ENCODE peak calls at places on chromosome 3, in five cellular contexts. C is OCI-LY7, X is hepatocyte, L is HCT116, K is neural progenitor cell. Q is an unnamed sample.

GRCh38 chr3:57068437-57069089 is 8.1 kb downstream of the SPATA12 start:
- DNase-seq in C (peak; percentile 98), X (peak; percentile 63), L (peak; percentile 81), K (peak; percentile 17), Q (peak; percentile 89)

GRCh38 chr3:89654031-89654430 is 546.6 kb downstream of the EPHA3 start:
- DNase-seq in C (no peak), X (no peak), L (no peak), K (no peak), Q (no peak)

GRCh38 chr3:152269423-152270144 is 855 bp downstream of the MBNL1 start:
- DNase-seq in C (peak; percentile 67), X (peak; percentile 78), L (no peak), K (peak; percentile 16), Q (peak; percentile 89)

GRCh38 chr3:122322095-122323075 is 2.7 kb upstream of the CSTA start:
- DNase-seq in C (no peak), X (no peak), L (no peak), K (no peak), Q (no peak)

GRCh38 chr3:96428097-96428496 is 386.3 kb upstream of the EPHA6 start:
- DNase-seq in C (no peak), X (no peak), L (no peak), K (no peak), Q (no peak)

GRCh38 chr3:37580237-37580636 is 281.4 kb upstream of the CTDSPL start:
- DNase-seq in C (no peak), X (peak; percentile 15), L (no peak), K (no peak), Q (peak; percentile 2)

GRCh38 chr3:4807381-4808280 is 171.6 kb upstream of the BHLHE40 start:
- DNase-seq in C (no peak), X (no peak), L (no peak), K (no peak), Q (no peak)

GRCh38 chr3:71102111-71103039 is 481.2 kb downstream of the FOXP1 start:
- DNase-seq in C (no peak), X (peak; percentile 44), L (no peak), K (no peak), Q (peak; percentile 96)

GRCh38 chr3:156551746-156552145 is 3.2 kb downstream of the SSR3 start:
- DNase-seq in C (no peak), X (no peak), L (no peak), K (no peak), Q (peak; percentile 91)

GRCh38 chr3:177468331-177468730 is 271.0 kb upstream of the TBL1XR1 start:
- DNase-seq in C (no peak), X (no peak), L (no peak), K (no peak), Q (peak; percentile 89)

GRCh38 chr3:177466076-177466475 is 268.8 kb upstream of the TBL1XR1 start:
- DNase-seq in C (no peak), X (no peak), L (no peak), K (no peak), Q (peak; percentile 42)

GRCh38 chr3:177468816-177469590 is 271.7 kb upstream of the TBL1XR1 start:
- DNase-seq in C (no peak), X (no peak), L (no peak), K (no peak), Q (peak; percentile 74)

GRCh38 chr3:177465243-177465642 is 268.0 kb upstream of the TBL1XR1 start:
- DNase-seq in C (no peak), X (no peak), L (no peak), K (no peak), Q (no peak)

DNA sequence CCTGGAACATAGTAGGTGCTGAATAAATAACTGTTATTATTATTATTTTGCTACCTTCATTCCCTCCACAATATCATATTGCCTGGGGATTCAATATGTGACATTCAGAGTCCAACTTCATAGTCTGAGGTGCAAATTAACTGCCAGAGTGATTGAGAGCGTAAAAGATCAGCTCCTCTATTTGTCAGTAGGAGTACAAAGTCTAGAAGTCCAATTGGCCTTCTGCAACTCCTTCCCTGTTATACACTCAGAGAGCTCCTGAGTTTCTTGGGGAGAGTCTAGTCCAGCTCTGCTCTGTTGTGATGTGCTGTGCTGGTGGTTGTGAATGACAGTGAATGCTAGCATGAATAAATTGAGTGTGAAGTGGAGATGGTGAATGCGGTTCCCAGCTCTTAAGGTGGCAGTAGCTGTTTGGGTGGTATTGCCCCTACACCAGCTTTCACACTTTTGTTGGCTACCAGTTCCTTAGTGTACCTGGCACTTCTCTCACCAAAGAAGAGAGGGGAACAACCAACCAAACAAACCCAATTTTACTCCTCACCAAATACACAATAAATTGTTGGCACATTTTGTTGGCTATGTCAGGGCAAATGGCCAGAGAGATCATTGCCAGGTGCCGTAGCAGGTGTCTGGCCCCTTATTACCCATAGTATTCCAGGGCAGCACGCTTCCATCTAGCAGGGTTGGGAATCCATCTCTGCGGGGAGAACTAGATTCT is 270.1 kb upstream of the TBL1XR1 start:
- DNase-seq in C (no peak), X (no peak), L (no peak), K (no peak), Q (no peak)
- H3K27ac ChIP-seq in C (no peak overlapping the region), X (no peak overlapping the region), L (no peak overlapping the region), K (no peak overlapping the region), Q (no peak overlapping the region)

DNA sequence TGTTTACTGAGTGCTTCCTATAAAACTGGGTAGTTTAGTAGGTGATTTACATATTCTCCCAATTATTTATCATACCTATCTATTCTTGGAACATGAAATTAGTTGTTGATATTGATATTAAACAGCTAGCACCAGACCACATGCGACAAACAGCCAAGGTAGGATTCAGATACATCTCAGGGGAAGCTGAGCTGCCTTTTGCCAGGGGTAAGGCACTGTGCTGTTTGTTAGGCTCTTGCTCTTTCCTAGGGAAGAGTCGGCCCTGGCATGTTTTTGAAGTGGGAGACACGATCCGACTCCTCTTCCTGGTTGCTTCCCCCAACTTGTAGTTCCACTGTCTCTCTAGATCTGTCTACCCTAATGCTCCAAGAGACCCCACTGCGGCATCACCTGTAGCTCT is 138.5 kb downstream of the GHSR start:
- DNase-seq in C (no peak), X (no peak), L (no peak), K (no peak), Q (no peak)
- H3K36me3 ChIP-seq in C (no peaks in the 10 kb centered on the region), X (no peaks in the 10 kb centered on the region), L (peaks cover 7% of the 10 kb centered on the region), K (peaks cover 4% of the 10 kb centered on the region), Q (peaks cover 72% of the 10 kb centered on the region)

GRCh38 chr3:53091011-53091410 is 39.2 kb downstream of the RFT1 start:
- DNase-seq in C (no peak), X (no peak), L (no peak), K (no peak), Q (no peak)

GRCh38 chr3:53089511-53089910 is 40.7 kb downstream of the RFT1 start:
- DNase-seq in C (no peak), X (no peak), L (no peak), K (no peak), Q (no peak)

GRCh38 chr3:53092942-53093341 is 37.3 kb downstream of the RFT1 start:
- DNase-seq in C (no peak), X (peak; percentile 37), L (no peak), K (no peak), Q (no peak)

GRCh38 chr3:53097887-53098286 is 32.3 kb downstream of the RFT1 start:
- DNase-seq in C (no peak), X (no peak), L (no peak), K (no peak), Q (no peak)

DNA sequence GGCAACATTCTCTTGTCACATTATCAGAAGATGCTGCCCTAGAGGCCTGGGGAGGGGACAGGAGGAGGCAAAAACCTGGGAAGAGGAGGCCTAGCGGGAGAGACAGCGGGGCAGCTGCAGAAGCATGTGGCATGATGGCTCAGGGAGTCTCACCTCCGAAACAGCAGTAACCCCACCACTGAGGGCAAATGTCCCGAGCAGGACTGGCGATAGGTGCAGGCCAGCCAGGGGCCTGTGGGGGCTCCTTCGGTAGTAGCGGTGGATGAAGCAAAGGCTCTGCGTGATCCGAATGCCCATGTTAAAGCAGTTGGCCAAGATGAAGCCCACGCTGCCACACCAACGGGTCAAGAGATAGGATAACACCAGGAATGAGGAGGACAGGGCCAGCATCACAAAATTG is 38.0 kb downstream of the RFT1 start:
- DNase-seq in C (no peak), X (no peak), L (no peak), K (no peak), Q (no peak)
- TF ChIP-seq EZH2phosphoT487 in C (no peak), X (no peak), L (no peak), K (no peak), Q (no peak)

GRCh38 chr3:159829056-159829995 is 159.3 kb upstream of the IL12A start:
- DNase-seq in C (no peak), X (peak; percentile 54), L (peak; percentile 65), K (no peak), Q (peak; percentile 88)
- H3K27ac ChIP-seq in C (no peak overlapping the region), X (peak overlapping the region; percentile 61), L (peak overlapping the region; percentile 21), K (no peak overlapping the region), Q (peak overlapping the region; percentile 70)

GRCh38 chr3:120416868-120417267 is 33.9 kb downstream of the FSTL1 start:
- DNase-seq in C (no peak), X (no peak), L (no peak), K (peak; percentile 20), Q (no peak)

GRCh38 chr3:120418446-120418845 is 32.3 kb downstream of the FSTL1 start:
- DNase-seq in C (no peak), X (no peak), L (no peak), K (no peak), Q (no peak)

GRCh38 chr3:120418866-120419490 is 31.8 kb downstream of the FSTL1 start:
- DNase-seq in C (peak; percentile 65), X (peak; percentile 77), L (peak; percentile 36), K (peak; percentile 84), Q (peak; percentile 54)

GRCh38 chr3:120417272-120417911 is 33.4 kb downstream of the FSTL1 start:
- DNase-seq in C (peak; percentile 94), X (peak; percentile 96), L (peak; percentile 96), K (peak; percentile 95), Q (peak; percentile 97)

GRCh38 chr3:120415756-120416155 is 35.0 kb downstream of the FSTL1 start:
- DNase-seq in C (no peak), X (no peak), L (no peak), K (no peak), Q (no peak)
- H3K36me3 ChIP-seq in C (no peaks in the 10 kb centered on the region), X (no peaks in the 10 kb centered on the region), L (no peaks in the 10 kb centered on the region), K (peaks cover 1% of the 10 kb centered on the region), Q (peaks cover 45% of the 10 kb centered on the region)

DNA sequence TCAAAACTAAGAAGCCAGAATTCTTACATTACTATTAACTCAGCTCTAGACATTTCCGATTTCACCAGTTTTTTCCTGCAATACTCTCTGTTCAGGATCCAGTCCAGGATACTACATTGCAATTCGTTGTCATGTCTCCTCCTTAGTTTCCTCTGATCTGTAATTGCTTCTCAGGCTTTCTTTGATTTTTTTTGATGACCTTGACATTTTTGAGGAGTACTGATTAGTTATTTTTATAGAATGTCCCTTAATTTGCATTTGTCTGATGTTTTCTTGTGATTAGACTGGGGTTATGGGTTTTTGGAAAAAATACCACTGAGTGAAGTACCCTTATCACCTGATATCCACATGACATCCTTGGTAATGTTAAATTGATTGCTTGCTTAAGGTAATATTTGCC is 57.6 kb downstream of the ATG7 start:
- DNase-seq in C (no peak), X (no peak), L (no peak), K (no peak), Q (no peak)
- TF ChIP-seq EZH2phosphoT487 in C (no peak), X (no peak), L (no peak), K (no peak), Q (no peak)

GRCh38 chr3:66068255-66068654 is 29.5 kb upstream of the MAGI1 start:
- DNase-seq in C (no peak), X (no peak), L (no peak), K (no peak), Q (no peak)
- H3K27ac ChIP-seq in C (no peak overlapping the region), X (no peak overlapping the region), L (no peak overlapping the region), K (no peak overlapping the region), Q (no peak overlapping the region)

GRCh38 chr3:180142041-180142440 is 105.3 kb upstream of the PEX5L start:
- DNase-seq in C (no peak), X (no peak), L (no peak), K (no peak), Q (peak; percentile 6)
- H3K36me3 ChIP-seq in C (no peaks in the 10 kb centered on the region), X (no peaks in the 10 kb centered on the region), L (no peaks in the 10 kb centered on the region), K (no peaks in the 10 kb centered on the region), Q (no peaks in the 10 kb centered on the region)

Q was measured in GM23248.